ENCODE peak calls at places on chromosomes 2 and 18, in seven cellular contexts. H is A549, Z is HCT116, T is H1, N is NB4, E is K562, I is GM12878. S is an unnamed sample.

GRCh38 chr2:189751080-189751658 is 11.4 kb downstream of the OSGEPL1 start:
- DNase-seq in N (peak; percentile 57), T (no peak), I (no peak), Z (peak; percentile 15), H (peak; percentile 44), E (peak; percentile 17), S (peak; percentile 40)

GRCh38 chr2:54960118-54960517 is 90.1 kb downstream of the RTN4 start:
- DNase-seq in Z (no peak), E (no peak), T (no peak), H (no peak), N (no peak), I (no peak), S (no peak)

GRCh38 chr18:73614812-73615211 is 532.8 kb downstream of the FBXO15 start:
- DNase-seq in Z (no peak), T (no peak), H (no peak), N (no peak), E (no peak), I (no peak), S (no peak)

GRCh38 chr2:46392561-46393351 is 86.6 kb upstream of the TMEM247 start:
- DNase-seq in I (no peak), Z (no peak), T (no peak), N (no peak), E (no peak), H (no peak), S (no peak)

GRCh38 chr18:69636529-69637301 is 236.0 kb downstream of the DOK6 start:
- DNase-seq in I (no peak), H (no peak), E (no peak), Z (no peak), T (peak; percentile 13), N (peak; percentile 5), S (peak; percentile 2)

GRCh38 chr18:42108071-42108470 is 153.0 kb downstream of the PIK3C3 start:
- DNase-seq in H (no peak), N (no peak), E (no peak), I (no peak), Z (no peak), T (no peak), S (no peak)

GRCh38 chr2:124025896-124026295 is 809 bp downstream of the CNTNAP5 start:
- DNase-seq in E (no peak), I (no peak), N (no peak), Z (no peak), H (no peak), T (no peak), S (no peak)

GRCh38 chr2:37447446-37447845 is 103.0 kb downstream of the QPCT start:
- DNase-seq in E (no peak), N (no peak), I (no peak), T (no peak), H (no peak), Z (no peak), S (no peak)

GRCh38 chr2:39696838-39697237 is 31.1 kb downstream of the TMEM178A start:
- DNase-seq in I (no peak), E (no peak), H (peak; percentile 11), N (peak; percentile 16), Z (no peak), T (no peak), S (peak; percentile 84)

GRCh38 chr2:98298685-98299180 is 47.5 kb upstream of the CNGA3 start:
- DNase-seq in E (no peak), T (no peak), H (no peak), Z (no peak), I (no peak), N (no peak), S (no peak)

GRCh38 chr2:239588451-239589269 is 187.8 kb upstream of the HDAC4 start:
- DNase-seq in I (no peak), E (no peak), T (no peak), Z (no peak), N (no peak), H (no peak), S (no peak)

GRCh38 chr18:24019641-24020331 is 5.2 kb downstream of the TTC39C start:
- DNase-seq in I (peak; percentile 83), Z (no peak), E (no peak), T (no peak), N (no peak), H (no peak), S (no peak)

GRCh38 chr18:5462227-5462626 is 81.6 kb downstream of the EPB41L3 start:
- DNase-seq in H (no peak), T (no peak), N (peak; percentile 55), E (no peak), Z (no peak), I (no peak), S (no peak)

GRCh38 chr18:35155403-35156117 is 85.3 kb upstream of the ZNF397 start:
- DNase-seq in N (peak; percentile 54), I (no peak), Z (no peak), T (no peak), E (no peak), H (no peak), S (no peak)

GRCh38 chr18:44733754-44734465 is 53.2 kb downstream of the SETBP1 start:
- DNase-seq in I (no peak), N (no peak), H (no peak), E (no peak), T (no peak), Z (no peak), S (no peak)

GRCh38 chr18:44968336-44968735 is 287.6 kb downstream of the SETBP1 start:
- DNase-seq in T (no peak), E (no peak), Z (no peak), I (no peak), H (no peak), N (peak; percentile 21), S (no peak)

GRCh38 chr2:98012561-98012979 is 16.8 kb upstream of the TMEM131 start:
- DNase-seq in Z (no peak), I (peak; percentile 88), E (no peak), N (peak; percentile 81), H (no peak), T (no peak), S (no peak)

GRCh38 chr2:218400930-218401833 is 1.5 kb downstream of the CTDSP1 start:
- DNase-seq in N (peak; percentile 36), H (peak; percentile 14), I (no peak), E (peak; percentile 42), T (no peak), Z (no peak), S (no peak)
- TF ChIP-seq POLR2A in N (no peak), H (no peak), I (no peak), E (no peak), T (no peak), Z (no peak), S (no peak)

GRCh38 chr2:27885656-27886055 is 4.5 kb downstream of the RBKS start:
- DNase-seq in Z (no peak), E (no peak), N (no peak), I (no peak), H (no peak), T (no peak), S (peak; percentile 73)

GRCh38 chr2:27886322-27886721 is 3.9 kb downstream of the RBKS start:
- DNase-seq in H (no peak), N (no peak), Z (no peak), E (no peak), I (no peak), T (no peak), S (no peak)

GRCh38 chr2:27887122-27887521 is 3.1 kb downstream of the RBKS start:
- DNase-seq in T (no peak), E (no peak), N (no peak), H (no peak), I (no peak), Z (no peak), S (no peak)

GRCh38 chr2:27884546-27884945 is 5.6 kb downstream of the RBKS start:
- DNase-seq in T (no peak), Z (no peak), I (no peak), N (no peak), E (no peak), H (no peak), S (peak; percentile 61)

GRCh38 chr2:27885246-27885645 is 4.9 kb downstream of the RBKS start:
- DNase-seq in T (no peak), I (no peak), N (no peak), Z (no peak), H (no peak), E (no peak), S (no peak)
- TF ChIP-seq MAX in T (no peak), I (no peak), N (no peak), Z (no peak), H (no peak), E (no peak), S (no peak)

GRCh38 chr18:48539406-48540328 is 836 bp downstream of the CTIF start:
- DNase-seq in N (peak; percentile 69), H (peak; percentile 8), E (peak; percentile 30), I (no peak), Z (no peak), T (no peak), S (peak; percentile 59)

GRCh38 chr18:48540329-48541025 is 1.6 kb downstream of the CTIF start:
- DNase-seq in H (peak; percentile 45), N (peak; percentile 74), T (no peak), I (no peak), Z (no peak), E (peak; percentile 70), S (peak; percentile 69)

GRCh38 chr18:48542513-48543181 is 3.8 kb downstream of the CTIF start:
- DNase-seq in E (peak; percentile 14), Z (no peak), I (no peak), T (no peak), H (no peak), N (no peak), S (no peak)

GRCh38 chr18:48541747-48542108 is 2.9 kb downstream of the CTIF start:
- DNase-seq in Z (no peak), N (no peak), H (no peak), I (no peak), T (no peak), E (no peak), S (no peak)

DNA sequence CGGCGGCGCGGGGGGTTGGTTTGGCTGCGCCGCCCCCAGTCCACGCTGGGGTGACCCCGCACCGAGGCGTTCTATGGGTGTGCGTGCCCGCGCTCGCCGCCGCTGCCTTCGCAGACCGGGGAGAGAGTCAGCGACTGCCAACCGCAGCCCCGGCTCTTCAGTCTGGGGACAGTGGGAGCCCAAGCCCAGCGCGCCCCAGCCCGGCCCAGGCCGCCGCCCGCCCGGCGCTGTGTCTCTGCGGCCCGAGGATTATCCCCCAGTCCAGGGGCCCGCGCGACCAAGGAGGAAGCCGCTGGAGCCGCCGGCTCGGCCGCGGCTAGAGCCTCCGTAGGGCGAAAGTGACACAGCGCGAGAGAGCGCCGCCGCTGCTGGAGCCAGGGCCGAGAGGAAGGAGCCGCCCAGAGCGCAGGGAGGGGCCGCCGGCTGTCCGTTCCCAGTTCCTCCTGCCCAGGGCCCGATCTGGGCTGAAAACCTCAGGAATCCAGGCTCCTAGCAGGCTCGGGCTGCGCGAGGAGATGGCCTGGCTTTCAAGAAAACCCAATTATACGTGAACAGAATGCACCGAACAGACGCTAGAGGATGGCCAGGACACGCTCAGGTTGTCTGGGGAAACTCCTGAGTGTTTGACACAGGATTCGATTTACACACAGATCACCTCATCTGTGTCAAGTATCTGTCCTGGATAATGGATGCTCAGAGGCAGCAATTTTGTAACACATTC is 2.4 kb downstream of the CTIF start:
- DNase-seq in H (peak; percentile 44), I (no peak), Z (no peak), N (peak; percentile 85), T (no peak), E (peak; percentile 27), S (peak; percentile 65)
- TF ChIP-seq POLR2A in H (no peak), I (no peak), Z (no peak), N (no peak), T (no peak), E (peak; percentile 36), S (no peak)

DNA sequence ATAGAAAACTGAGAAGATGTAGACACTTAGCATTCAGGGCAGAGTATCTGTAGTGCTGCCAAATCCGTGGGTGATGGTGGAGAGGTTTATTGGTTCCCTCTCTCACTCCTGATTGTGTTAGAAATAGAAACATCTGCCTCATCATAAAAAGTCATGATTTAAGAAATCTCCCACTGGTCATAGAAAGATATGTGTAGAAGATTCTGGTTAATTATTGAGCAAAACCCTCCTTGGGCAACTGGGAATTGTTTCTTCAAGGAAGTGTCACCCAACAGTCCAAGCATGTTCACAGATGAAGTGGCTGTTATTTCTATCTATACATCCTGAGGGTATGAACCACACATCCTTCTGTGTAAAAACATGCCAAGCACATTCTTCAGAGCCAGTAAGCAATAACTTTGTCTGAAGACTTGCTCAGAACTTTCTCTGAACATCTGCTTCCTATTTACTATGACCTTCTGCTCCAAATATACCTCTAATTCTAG is 33.6 kb upstream of the CHRNA1 start:
- DNase-seq in Z (no peak), I (no peak), N (no peak), E (no peak), T (no peak), H (no peak), S (peak; percentile 78)
- TF ChIP-seq MAX in Z (no peak), I (no peak), N (no peak), E (no peak), T (no peak), H (no peak), S (no peak)

S was measured in endothelial cell of umbilical vein.